ENCODE peak calls at places on chromosomes 12 and 14, in six cellular contexts. V is frontal cortex; H is GM12865; Z is stimulated activated CD4-positive, alpha-beta T cell treated with anti-CD3 and anti-CD28 coated beads, Interleukin-12 subunit alpha, Interleukin-12 subunit beta, amount 100 ng/mL, for 4 hours; B is neural crest cell; X is epithelial cell of esophagus. U is an unnamed sample.

GRCh38 chr12:96249196-96250118 is 55.3 kb downstream of the ELK3 start:
- DNase-seq in V (no peak), H (no peak), Z (no peak), B (no peak), X (no peak), U (no peak)

GRCh38 chr14:31927348-31927826 is 149.7 kb upstream of the ARHGAP5 start:
- DNase-seq in V (no peak), H (no peak), Z (no peak), B (peak), X (peak), U (no peak)

GRCh38 chr14:59187802-59188460 is 536 bp upstream of the DAAM1 start:
- DNase-seq in V (no peak), H (peak), Z (peak), B (peak), X (peak), U (peak)

GRCh38 chr12:29187756-29188155 is 38.7 kb downstream of the FAR2 start:
- DNase-seq in V (no peak), H (no peak), Z (no peak), B (no peak), X (no peak), U (no peak)

GRCh38 chr14:95564060-95564459 is 29.2 kb downstream of the GLRX5 start:
- DNase-seq in V (no peak), H (no peak), Z (no peak), B (no peak), X (no peak), U (no peak)

GRCh38 chr12:123891516-123892179 is 81.0 kb downstream of the CCDC92 start:
- DNase-seq in V (no peak), H (no peak), Z (no peak), B (no peak), X (no peak), U (no peak)

GRCh38 chr12:78961171-78961570 is 96.6 kb downstream of the SYT1 start:
- DNase-seq in V (no peak), H (no peak), Z (no peak), B (no peak), X (no peak), U (no peak)

GRCh38 chr12:2294651-2295475 is 242.1 kb downstream of the CACNA1C start:
- DNase-seq in V (no peak), H (peak), Z (no peak), B (no peak), X (no peak), U (peak)

GRCh38 chr14:65098586-65098985 is 3.7 kb downstream of the MAX start:
- DNase-seq in V (no peak), H (peak), Z (no peak), B (no peak), X (no peak), U (no peak)

GRCh38 chr12:57483466-57483865 is 3.8 kb upstream of the ARHGAP9 start:
- DNase-seq in V (no peak), H (no peak), Z (no peak), B (no peak), X (no peak), U (no peak)

GRCh38 chr12:67661311-67662011 is 12.9 kb downstream of the DYRK2 start:
- DNase-seq in V (no peak), H (no peak), Z (no peak), B (no peak), X (no peak), U (no peak)